ENCODE peak calls at places on chromosomes 6 and 20, in eight cellular contexts. V, O, M, I, K, W, L and Y are unnamed samples.

GRCh38 chr6:92840246-92840930 is 579.0 kb downstream of the EPHA7 start:
- DNase-seq in K (no peak), O (no peak), V (no peak), M (no peak), L (no peak), W (no peak), I (no peak), Y (no peak)

GRCh38 chr6:131924881-131925474 is 26.2 kb downstream of the CCN2 start:
- DNase-seq in I (no peak), L (no peak), W (no peak), V (peak; percentile 44), K (no peak), O (no peak), M (no peak), Y (no peak)

GRCh38 chr6:715709-716450 is 22.9 kb upstream of the EXOC2 start:
- DNase-seq in V (no peak), M (no peak), W (no peak), K (no peak), I (no peak), L (no peak), O (no peak), Y (no peak)

GRCh38 chr6:51553246-51554015 is 534.0 kb downstream of the PKHD1 start:
- DNase-seq in L (no peak), M (no peak), O (peak; percentile 18), I (no peak), W (no peak), V (no peak), K (no peak), Y (no peak)

GRCh38 chr20:52936368-52936986 is 35.7 kb upstream of the TSHZ2 start:
- DNase-seq in K (no peak), W (no peak), I (no peak), L (no peak), O (no peak), M (no peak), V (no peak), Y (no peak)

GRCh38 chr6:158337332-158337731 is 25.1 kb downstream of the TULP4 start:
- DNase-seq in M (no peak), W (no peak), L (no peak), K (no peak), O (no peak), I (no peak), V (no peak), Y (no peak)

GRCh38 chr6:19287928-19288327 is 549.2 kb upstream of the ID4 start:
- DNase-seq in K (no peak), I (no peak), W (no peak), V (no peak), L (no peak), O (no peak), M (no peak), Y (no peak)

GRCh38 chr6:130583268-130583667 is 217.5 kb downstream of the TMEM200A start:
- DNase-seq in K (no peak), V (no peak), O (no peak), I (no peak), M (no peak), W (no peak), L (no peak), Y (no peak)

GRCh38 chr6:43276180-43277082 is 21.6 kb upstream of the SLC22A7 start:
- DNase-seq in L (peak; percentile 77), O (no peak), V (no peak), K (no peak), I (no peak), W (no peak), M (no peak), Y (no peak)

GRCh38 chr20:45583502-45583901 is 4.4 kb upstream of the WFDC8 start:
- DNase-seq in I (no peak), L (no peak), V (no peak), O (no peak), K (no peak), M (no peak), W (no peak), Y (no peak)

GRCh38 chr6:84284428-84285033 is 57.1 kb upstream of the CEP162 start:
- DNase-seq in V (peak; percentile 30), L (no peak), I (no peak), O (no peak), M (no peak), K (no peak), W (no peak), Y (no peak)

GRCh38 chr6:152399409-152399808 is 237.8 kb downstream of the SYNE1 start:
- DNase-seq in K (no peak), I (no peak), M (no peak), W (peak; percentile 68), L (no peak), O (no peak), V (no peak), Y (no peak)

GRCh38 chr6:160418370-160418769 is 70.2 kb downstream of the SLC22A3 start:
- DNase-seq in K (no peak), I (no peak), L (no peak), V (no peak), W (no peak), M (peak; percentile 38), O (no peak), Y (no peak)

GRCh38 chr6:30361661-30362060 is 16.7 kb downstream of the RPP21 start:
- DNase-seq in M (no peak), I (no peak), V (no peak), W (no peak), K (no peak), L (no peak), O (no peak), Y (no peak)

GRCh38 chr6:52087498-52087999 is at the start of gene PKHD1:
- DNase-seq in V (no peak), O (no peak), M (no peak), L (no peak), W (no peak), I (no peak), K (no peak), Y (no peak)

GRCh38 chr20:35598476-35598875 is 17.2 kb upstream of the SPAG4 start:
- DNase-seq in V (no peak), L (no peak), W (no peak), I (no peak), M (no peak), O (no peak), K (no peak), Y (no peak)

GRCh38 chr20:12435254-12435653 is 517.6 kb downstream of the BTBD3 start:
- DNase-seq in L (no peak), M (no peak), K (no peak), V (no peak), W (no peak), I (peak; percentile 17), O (no peak), Y (no peak)

GRCh38 chr6:26030716-26031115 is 56.5 kb upstream of the HFE start:
- DNase-seq in V (no peak), O (no peak), K (no peak), I (no peak), W (no peak), M (no peak), L (no peak), Y (no peak)
- H3K4me1 ChIP-seq in V (peaks cover 42% of the 10 kb centered on the region), O (peaks cover 40% of the 10 kb centered on the region), K (peaks cover 9% of the 10 kb centered on the region), I (no peaks in the 10 kb centered on the region), W (no peaks in the 10 kb centered on the region), M (no peaks in the 10 kb centered on the region), L (peaks cover 4% of the 10 kb centered on the region), Y (peaks cover 43% of the 10 kb centered on the region)

GRCh38 chr20:21125849-21126840 is at the start of gene KIZ:
- DNase-seq in L (peak; percentile 98), K (peak; percentile 77), O (peak; percentile 97), I (peak; percentile 98), W (peak; percentile 98), V (peak; percentile 97), M (peak; percentile 96), Y (peak; percentile 97)
- TF ChIP-seq POLR2A in L (peak; percentile 84), K (peak; percentile 98), O (peak; percentile 92), I (peak; percentile 92), W (peak; percentile 92), V (peak; percentile 95), M (peak; percentile 77), Y (no peak)

GRCh38 chr6:36576573-36576972 is 17.6 kb upstream of the SRSF3 start:
- DNase-seq in M (no peak), W (peak; percentile 38), L (no peak), K (no peak), V (no peak), O (no peak), I (no peak), Y (no peak)

GRCh38 chr6:36566418-36566905 is 19.2 kb upstream of the STK38 start:
- DNase-seq in O (no peak), V (no peak), M (no peak), K (no peak), I (no peak), L (peak; percentile 74), W (no peak), Y (no peak)

GRCh38 chr6:36570264-36570663 is 23.0 kb upstream of the STK38 start:
- DNase-seq in L (no peak), I (no peak), V (no peak), K (no peak), W (no peak), M (no peak), O (no peak), Y (no peak)

GRCh38 chr6:36574679-36575078 is 19.5 kb upstream of the SRSF3 start:
- DNase-seq in L (no peak), K (no peak), I (no peak), V (no peak), M (no peak), O (no peak), W (no peak), Y (no peak)

DNA sequence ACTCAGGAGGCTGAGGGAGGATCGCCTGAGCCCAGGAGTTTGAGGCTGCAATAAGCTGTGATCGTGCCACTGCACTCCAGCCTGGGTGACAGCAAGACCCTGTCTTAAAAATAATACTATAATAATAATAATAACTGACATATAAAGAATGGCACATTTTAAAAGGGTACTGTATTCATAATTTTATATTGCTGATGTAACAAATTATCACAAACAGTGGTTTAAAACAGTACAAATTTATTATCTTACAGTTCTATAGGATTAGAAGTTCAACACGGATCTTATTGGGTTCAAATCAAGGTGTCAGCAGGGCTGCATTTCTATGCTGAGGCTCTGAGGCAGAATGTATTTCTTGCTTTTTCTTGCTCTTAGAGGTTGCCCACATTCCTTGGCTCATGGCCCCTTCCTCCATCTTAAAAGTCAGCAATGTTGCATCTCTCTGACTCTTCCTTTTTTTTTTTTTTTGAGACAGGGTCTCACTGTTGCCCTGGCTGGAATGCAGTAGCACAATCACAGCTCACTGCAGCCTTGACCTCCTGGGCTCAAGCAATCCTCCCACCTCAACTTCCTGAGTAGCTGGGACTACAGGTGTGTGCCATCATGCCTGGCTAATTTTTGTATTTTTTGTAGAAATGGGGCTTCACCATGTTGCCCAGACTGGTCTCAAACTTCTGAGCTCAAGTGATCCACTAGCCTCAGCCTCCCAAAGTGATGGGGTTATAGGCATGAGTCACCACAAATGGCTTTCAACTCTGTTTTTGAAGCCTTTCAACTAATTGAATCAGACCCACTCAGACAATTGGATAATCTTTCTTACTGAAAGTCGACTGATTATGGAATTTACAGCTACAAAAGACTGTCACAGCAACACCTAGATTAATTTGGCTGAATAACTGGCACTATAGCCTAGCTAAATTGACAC is 22.8 kb upstream of the SRSF3 start:
- DNase-seq in V (no peak), W (no peak), O (no peak), L (no peak), M (no peak), K (no peak), I (no peak), Y (no peak)
- H3K27ac ChIP-seq in V (peak overlapping the region; percentile 70), W (no peak overlapping the region), O (no peak overlapping the region), L (no peak overlapping the region), M (no peak overlapping the region), K (no peak overlapping the region), I (no peak overlapping the region), Y (no peak overlapping the region)

DNA sequence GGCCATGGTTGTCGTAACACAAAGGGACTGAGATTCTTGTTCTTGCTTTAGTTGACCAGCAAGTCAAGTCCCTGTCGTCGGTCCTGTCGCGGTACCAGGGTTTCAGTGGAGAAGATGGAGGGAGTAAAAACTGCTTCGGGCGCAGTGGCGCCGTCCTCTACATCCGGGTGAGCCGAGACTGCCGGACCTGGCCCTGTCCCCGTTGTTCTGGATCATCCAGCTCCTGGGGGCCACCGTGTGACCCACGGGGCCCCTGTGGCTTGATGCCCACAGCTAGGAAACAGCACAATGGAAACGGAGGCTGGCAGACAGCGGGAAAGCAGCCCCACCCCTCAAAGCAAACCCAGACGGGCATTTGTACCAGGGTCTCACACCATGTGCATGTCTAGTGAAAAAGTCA is 15.0 kb downstream of the MTG2 start:
- DNase-seq in L (no peak), M (no peak), O (peak; percentile 12), I (no peak), W (no peak), V (no peak), K (no peak), Y (no peak)
- H3K4me1 ChIP-seq in L (no peaks in the 10 kb centered on the region), M (no peaks in the 10 kb centered on the region), O (no peaks in the 10 kb centered on the region), I (no peaks in the 10 kb centered on the region), W (no peaks in the 10 kb centered on the region), V (no peaks in the 10 kb centered on the region), K (peaks cover 22% of the 10 kb centered on the region), Y (no peaks in the 10 kb centered on the region)